ENCODE peak calls at places on chromosomes 4 and X, in nine cellular contexts. Z, M, U, S, E, J, R, G and K are unnamed samples.

GRCh38 chr4:74640111-74640903 is 154.0 kb downstream of the BTC start:
- DNase-seq in Z (no peak), M (peak), U (no peak), S (peak), E (no peak), J (no peak), R (no peak), G (no peak), K (no peak)

GRCh38 chrX:68429216-68429615 is 4.1 kb downstream of the OPHN1 start:
- DNase-seq in Z (no peak), M (no peak), U (no peak), S (peak), E (no peak), J (no peak), R (no peak), G (no peak), K (no peak)

GRCh38 chr4:56871357-56871993 is 36.2 kb upstream of the REST start:
- DNase-seq in Z (no peak), M (peak), U (no peak), S (peak), E (no peak), J (no peak), R (no peak), G (no peak), K (peak)

GRCh38 chr4:76106442-76106841 is 31.9 kb downstream of the ART3 start:
- DNase-seq in Z (no peak), M (no peak), U (no peak), S (no peak), E (no peak), J (no peak), R (no peak), G (no peak), K (no peak)

GRCh38 chrX:152904151-152905080 is 6.5 kb downstream of the ZNF185 start:
- DNase-seq in Z (peak), M (no peak), U (peak), S (peak), E (no peak), J (peak), R (no peak), G (peak), K (peak)

GRCh38 chr4:15551740-15552446 is 82.2 kb downstream of the CC2D2A start:
- DNase-seq in Z (no peak), M (no peak), U (no peak), S (no peak), E (no peak), J (no peak), R (no peak), G (no peak), K (no peak)

GRCh38 chr4:98939892-98940298 is 11.0 kb upstream of the EIF4E start:
- DNase-seq in Z (peak), M (peak), U (peak), S (peak), E (peak), J (no peak), R (no peak), G (peak), K (no peak)

GRCh38 chr4:4580494-4580893 is 38.6 kb upstream of the STX18 start:
- DNase-seq in Z (no peak), M (no peak), U (no peak), S (no peak), E (no peak), J (no peak), R (no peak), G (no peak), K (no peak)

GRCh38 chr4:74663631-74664030 is 130.7 kb downstream of the BTC start:
- DNase-seq in Z (no peak), M (no peak), U (no peak), S (no peak), E (no peak), J (no peak), R (no peak), G (no peak), K (no peak)

GRCh38 chrX:15939737-15940136 is 85.1 kb upstream of the AP1S2 start:
- DNase-seq in Z (peak), M (no peak), U (no peak), S (no peak), E (no peak), J (no peak), R (no peak), G (no peak), K (no peak)

GRCh38 chr4:148574941-148575340 is 132.7 kb upstream of the NR3C2 start:
- DNase-seq in Z (no peak), M (no peak), U (no peak), S (no peak), E (no peak), J (no peak), R (no peak), G (no peak), K (no peak)

GRCh38 chr4:79015406-79015805 is 76.2 kb upstream of the PAQR3 start:
- DNase-seq in Z (no peak), M (no peak), U (no peak), S (no peak), E (no peak), J (no peak), R (no peak), G (no peak), K (no peak)

GRCh38 chr4:116346750-116347149 is 738.6 kb downstream of the TRAM1L1 start:
- DNase-seq in Z (no peak), M (no peak), U (no peak), S (no peak), E (no peak), J (no peak), R (no peak), G (no peak), K (no peak)

GRCh38 chrX:40174594-40175415 is 77.0 kb upstream of the BCOR start:
- DNase-seq in Z (peak), M (no peak), U (no peak), S (peak), E (no peak), J (peak), R (peak), G (peak), K (no peak)

GRCh38 chr4:38673109-38673978 is 9.3 kb downstream of the KLF3 start:
- DNase-seq in Z (no peak), M (no peak), U (peak), S (peak), E (peak), J (peak), R (peak), G (peak), K (peak)

GRCh38 chr4:15665738-15666365 is 10.7 kb upstream of the FBXL5 start:
- DNase-seq in Z (peak), M (no peak), U (peak), S (no peak), E (no peak), J (no peak), R (no peak), G (no peak), K (no peak)

GRCh38 chrX:120755066-120755846 is 120.4 kb downstream of the CT47B1 start:
- DNase-seq in Z (peak), M (no peak), U (no peak), S (no peak), E (no peak), J (no peak), R (no peak), G (no peak), K (no peak)

GRCh38 chrX:49910344-49910743 is 12.1 kb upstream of the CLCN5 start:
- DNase-seq in Z (no peak), M (no peak), U (no peak), S (no peak), E (no peak), J (no peak), R (no peak), G (peak), K (no peak)

GRCh38 chr4:114964016-114964415 is 149.4 kb downstream of the NDST4 start:
- DNase-seq in Z (no peak), M (no peak), U (no peak), S (no peak), E (no peak), J (no peak), R (no peak), G (no peak), K (no peak)

GRCh38 chrX:84118769-84119168 is 69.2 kb downstream of the RPS6KA6 start:
- DNase-seq in Z (no peak), M (no peak), U (no peak), S (no peak), E (no peak), J (no peak), R (no peak), G (no peak), K (no peak)

GRCh38 chrX:129540725-129541184 is 696 bp downstream of the OCRL start:
- DNase-seq in Z (peak), M (no peak), U (no peak), S (no peak), E (no peak), J (peak), R (peak), G (no peak), K (no peak)

DNA sequence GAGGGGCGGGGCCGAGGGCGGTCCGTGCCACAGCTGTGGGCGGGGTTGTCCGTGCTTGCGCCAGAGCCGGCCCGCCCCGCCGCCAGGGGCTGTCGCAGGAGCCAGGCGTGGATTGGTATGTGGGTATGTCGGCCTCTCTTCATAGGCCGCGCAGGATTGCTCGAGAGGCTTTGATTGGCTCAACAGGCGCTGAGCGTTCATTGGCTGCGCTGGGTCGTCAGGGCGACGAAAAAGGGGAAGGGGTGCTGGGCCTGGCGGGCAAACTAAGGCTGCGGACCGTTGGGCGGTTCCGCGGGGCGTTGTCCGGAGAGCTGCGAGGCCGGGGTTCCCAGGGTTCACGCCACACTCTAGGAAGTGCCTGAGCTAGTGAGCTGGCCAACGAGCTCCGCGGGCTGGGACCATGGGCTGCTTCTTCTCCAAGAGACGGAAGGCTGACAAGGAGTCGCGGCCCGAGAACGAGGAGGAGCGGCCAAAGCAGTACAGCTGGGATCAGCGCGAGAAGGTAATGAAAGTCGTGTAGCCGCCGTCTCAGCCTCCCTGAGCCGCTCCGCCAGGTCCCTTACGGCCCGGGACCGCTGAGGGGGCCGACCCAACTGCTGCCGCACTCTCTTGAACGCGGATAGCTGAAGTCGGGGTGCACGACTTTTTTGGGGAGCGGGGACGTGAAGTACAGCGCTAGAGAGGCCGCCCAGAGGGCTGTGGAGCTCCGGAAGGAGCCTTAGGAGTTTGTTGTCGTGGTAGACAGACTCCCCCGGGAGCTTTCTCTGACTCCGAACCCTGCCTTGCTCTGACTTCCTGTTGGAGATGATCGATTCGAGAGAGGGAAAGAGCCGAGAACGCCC is at the start of gene RP2:
- DNase-seq in Z (peak), M (peak), U (peak), S (peak), E (peak), J (peak), R (peak), G (peak), K (peak)
- TF ChIP-seq CTCF in Z (no peak), M (peak), U (no peak), S (no peak), E (no peak), J (peak), R (peak), G (no peak), K (no peak)

DNA sequence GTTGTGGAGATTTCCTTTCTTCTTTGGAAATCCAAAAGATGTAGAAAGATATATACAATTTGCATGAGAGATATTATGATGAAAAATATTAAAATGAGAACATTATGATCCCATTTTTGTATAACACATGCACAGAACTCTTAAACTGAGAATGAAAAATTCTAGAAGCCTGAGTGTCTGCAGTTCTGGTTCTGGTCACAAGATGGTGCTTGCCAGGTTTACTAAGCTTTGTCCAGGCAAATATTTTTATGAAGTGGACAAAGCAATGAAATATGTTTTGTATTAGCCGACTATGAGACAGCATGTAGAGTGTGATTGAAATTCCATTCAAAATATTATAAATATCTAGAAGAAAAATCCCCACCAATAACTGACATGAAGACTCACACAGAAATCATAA is 2.2 kb downstream of the PWWP3B start:
- DNase-seq in Z (no peak), M (peak), U (no peak), S (peak), E (no peak), J (no peak), R (no peak), G (no peak), K (no peak)
- TF ChIP-seq CTCF in Z (no peak), M (peak), U (peak), S (no peak), E (peak), J (peak), R (peak), G (peak), K (peak)

DNA sequence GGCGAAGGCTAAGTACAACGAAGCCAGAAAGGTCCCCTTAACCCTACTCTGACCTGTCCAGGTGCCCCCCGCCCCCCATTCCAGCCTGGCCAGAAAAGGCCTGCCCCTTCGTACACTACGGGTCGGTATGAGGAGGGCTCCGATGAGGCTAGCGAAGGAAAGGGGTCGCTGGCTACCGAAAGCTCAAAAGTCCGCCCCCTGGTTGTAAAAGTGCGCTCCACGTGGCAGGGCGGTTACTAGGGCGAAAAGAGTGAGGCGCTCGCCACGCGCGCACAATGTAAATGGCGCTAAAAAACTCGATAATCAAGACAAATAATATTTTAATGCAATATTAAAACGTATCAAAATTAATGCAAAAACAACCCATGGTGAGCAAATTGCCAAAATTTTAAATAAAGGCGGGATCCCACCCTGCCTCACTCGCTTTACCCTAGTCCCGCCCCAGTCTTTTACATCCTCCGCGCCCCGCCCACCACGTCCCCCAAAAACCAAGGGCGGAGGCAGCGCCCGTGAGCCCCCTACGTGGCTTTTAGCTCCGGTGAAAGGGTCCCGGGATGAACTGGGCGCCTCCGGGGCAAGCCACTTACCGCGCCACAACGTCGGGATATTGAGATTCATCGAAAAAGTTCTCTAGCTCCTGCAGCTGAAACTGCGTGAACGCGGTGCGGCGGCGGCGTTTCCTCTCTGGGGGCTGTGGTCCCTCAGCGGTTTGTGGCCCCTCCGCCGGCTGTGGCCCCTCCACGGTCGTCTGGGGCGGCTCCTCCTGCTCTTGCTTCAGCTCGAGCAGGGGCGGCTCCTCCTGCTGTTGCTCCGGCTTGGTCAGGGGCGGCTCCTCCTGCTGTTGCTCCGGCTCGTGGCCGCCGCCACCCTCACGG is 929 bp downstream of the ESX1 start:
- DNase-seq in Z (no peak), M (no peak), U (no peak), S (no peak), E (no peak), J (no peak), R (no peak), G (no peak), K (no peak)
- TF ChIP-seq CTCF in Z (no peak), M (no peak), U (no peak), S (no peak), E (no peak), J (no peak), R (no peak), G (no peak), K (no peak)

GRCh38 chr4:40500781-40501180 is 128.9 kb downstream of the RBM47 start:
- DNase-seq in Z (no peak), M (no peak), U (no peak), S (no peak), E (no peak), J (no peak), R (no peak), G (no peak), K (no peak)

GRCh38 chr4:40506492-40506891 is 123.2 kb downstream of the RBM47 start:
- DNase-seq in Z (no peak), M (no peak), U (peak), S (no peak), E (no peak), J (no peak), R (no peak), G (no peak), K (no peak)

GRCh38 chr4:40506066-40506465 is 123.6 kb downstream of the RBM47 start:
- DNase-seq in Z (no peak), M (no peak), U (no peak), S (no peak), E (no peak), J (no peak), R (no peak), G (no peak), K (no peak)

GRCh38 chr4:40502220-40502619 is 127.4 kb downstream of the RBM47 start:
- DNase-seq in Z (peak), M (no peak), U (no peak), S (no peak), E (no peak), J (no peak), R (no peak), G (no peak), K (no peak)

DNA sequence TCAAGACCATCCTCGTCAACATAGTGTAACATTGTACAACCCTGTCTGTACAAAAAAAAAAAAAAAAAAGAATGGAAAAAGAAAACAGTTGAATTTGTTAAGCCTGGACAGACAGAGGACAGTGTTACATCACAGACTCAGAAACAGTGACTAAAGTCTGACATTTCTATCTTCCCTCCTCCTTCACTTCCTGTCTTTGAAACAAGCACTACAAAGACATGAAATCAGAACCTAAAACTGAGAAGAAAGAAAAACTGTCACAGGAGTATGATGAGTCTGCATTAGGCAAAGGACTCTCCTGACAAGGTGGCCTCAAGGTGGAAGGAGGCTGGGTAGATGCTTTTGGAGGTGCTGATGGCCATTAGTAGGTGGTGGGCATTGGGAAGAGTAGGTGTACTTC is 126.7 kb downstream of the RBM47 start:
- DNase-seq in Z (no peak), M (no peak), U (no peak), S (no peak), E (no peak), J (no peak), R (no peak), G (no peak), K (no peak)
- TF ChIP-seq CTCF in Z (no peak), M (no peak), U (no peak), S (no peak), E (no peak), J (no peak), R (no peak), G (no peak), K (no peak)

GRCh38 chr4:70913947-70914445 is 11.8 kb downstream of the MOB1B start:
- DNase-seq in Z (no peak), M (no peak), U (no peak), S (peak), E (no peak), J (no peak), R (no peak), G (no peak), K (no peak)
- TF ChIP-seq CTCF in Z (no peak), M (no peak), U (no peak), S (peak), E (no peak), J (no peak), R (no peak), G (no peak), K (no peak)

GRCh38 chr4:7757501-7758443 is 181.9 kb downstream of the AFAP1 start:
- DNase-seq in Z (no peak), M (no peak), U (no peak), S (no peak), E (no peak), J (peak), R (no peak), G (peak), K (no peak)
- TF ChIP-seq CTCF in Z (no peak), M (no peak), U (no peak), S (no peak), E (no peak), J (no peak), R (no peak), G (no peak), K (no peak)

GRCh38 chrX:154402622-154403127 is 4.5 kb downstream of the RPL10 start:
- DNase-seq in Z (no peak), M (no peak), U (no peak), S (no peak), E (no peak), J (no peak), R (no peak), G (no peak), K (no peak)
- TF ChIP-seq CTCF in Z (no peak), M (no peak), U (no peak), S (no peak), E (no peak), J (no peak), R (no peak), G (no peak), K (no peak)